ENCODE peak calls at places on chromosome 1, in seven cellular contexts. Z is Caco-2, N is PC-9, U is mesothelial cell of epicardium, V is AG09309, F is breast epithelium, O is pancreas. C is an unnamed sample.

GRCh38 chr1:207088731-207089626 is at the start of gene C4BPB:
- DNase-seq in O (no peak), Z (peak; percentile 58), V (no peak), U (no peak), N (no peak), F (peak; percentile 44), C (no peak)

GRCh38 chr1:27603962-27604578 is at the start of gene AHDC1:
- DNase-seq in O (peak; percentile 97), U (peak; percentile 90), Z (peak; percentile 90), V (peak; percentile 53), N (peak; percentile 65), F (peak; percentile 93), C (peak; percentile 92)

GRCh38 chr1:211741799-211742198 is 66.4 kb upstream of the NEK2 start:
- DNase-seq in F (no peak), O (no peak), Z (no peak), N (peak; percentile 75), V (no peak), U (no peak), C (no peak)

GRCh38 chr1:161193561-161194235 is 5.2 kb downstream of the ADAMTS4 start:
- DNase-seq in N (no peak), U (no peak), O (no peak), V (no peak), Z (no peak), F (no peak), C (no peak)

GRCh38 chr1:36400825-36401601 is 3.3 kb upstream of the LSM10 start:
- DNase-seq in U (peak; percentile 60), N (peak; percentile 78), F (peak; percentile 60), Z (no peak), O (no peak), V (peak; percentile 82), C (no peak)

GRCh38 chr1:88983791-88984552 is 8.5 kb downstream of the KYAT3 start:
- DNase-seq in O (no peak), V (no peak), U (no peak), Z (peak; percentile 31), N (peak; percentile 65), F (no peak), C (no peak)

GRCh38 chr1:11156958-11157357 is 32.2 kb upstream of the ANGPTL7 start:
- DNase-seq in F (no peak), U (no peak), V (no peak), Z (no peak), O (no peak), N (no peak), C (no peak)

GRCh38 chr1:39255212-39255611 is 50.7 kb downstream of the MACF1 start:
- DNase-seq in V (no peak), U (no peak), F (no peak), N (no peak), Z (no peak), O (no peak), C (no peak)

GRCh38 chr1:22454476-22455056 is 2.9 kb downstream of the ZBTB40 start:
- DNase-seq in O (no peak), N (no peak), U (no peak), V (no peak), F (no peak), Z (no peak), C (no peak)

GRCh38 chr1:208162903-208163302 is 81.3 kb downstream of the PLXNA2 start:
- DNase-seq in V (no peak), Z (no peak), O (no peak), U (no peak), F (no peak), N (no peak), C (no peak)

GRCh38 chr1:191963781-191964455 is 194.3 kb upstream of the RGS18 start:
- DNase-seq in N (no peak), U (no peak), Z (no peak), O (no peak), V (no peak), F (no peak), C (no peak)

GRCh38 chr1:6262570-6263420 is 1.9 kb upstream of the GPR153 start:
- DNase-seq in O (no peak), N (no peak), F (no peak), U (no peak), Z (no peak), V (no peak), C (no peak)

GRCh38 chr1:219875860-219876259 is 52.5 kb downstream of the SLC30A10 start:
- DNase-seq in O (no peak), Z (no peak), N (no peak), U (no peak), V (no peak), F (no peak), C (no peak)

GRCh38 chr1:121546830-121547680 is 362.3 kb downstream of the SRGAP2C start:
- DNase-seq in Z (no peak), V (peak; percentile 84), F (no peak), U (no peak), O (no peak), N (peak; percentile 48), C (no peak)

GRCh38 chr1:235601087-235601486 is 48.5 kb downstream of the GNG4 start:
- DNase-seq in O (peak; percentile 41), V (no peak), Z (no peak), N (no peak), U (no peak), F (no peak), C (no peak)

GRCh38 chr1:236020359-236021000 is 44.4 kb downstream of the NID1 start:
- DNase-seq in V (no peak), O (no peak), F (no peak), Z (no peak), N (no peak), U (no peak), C (no peak)

DNA sequence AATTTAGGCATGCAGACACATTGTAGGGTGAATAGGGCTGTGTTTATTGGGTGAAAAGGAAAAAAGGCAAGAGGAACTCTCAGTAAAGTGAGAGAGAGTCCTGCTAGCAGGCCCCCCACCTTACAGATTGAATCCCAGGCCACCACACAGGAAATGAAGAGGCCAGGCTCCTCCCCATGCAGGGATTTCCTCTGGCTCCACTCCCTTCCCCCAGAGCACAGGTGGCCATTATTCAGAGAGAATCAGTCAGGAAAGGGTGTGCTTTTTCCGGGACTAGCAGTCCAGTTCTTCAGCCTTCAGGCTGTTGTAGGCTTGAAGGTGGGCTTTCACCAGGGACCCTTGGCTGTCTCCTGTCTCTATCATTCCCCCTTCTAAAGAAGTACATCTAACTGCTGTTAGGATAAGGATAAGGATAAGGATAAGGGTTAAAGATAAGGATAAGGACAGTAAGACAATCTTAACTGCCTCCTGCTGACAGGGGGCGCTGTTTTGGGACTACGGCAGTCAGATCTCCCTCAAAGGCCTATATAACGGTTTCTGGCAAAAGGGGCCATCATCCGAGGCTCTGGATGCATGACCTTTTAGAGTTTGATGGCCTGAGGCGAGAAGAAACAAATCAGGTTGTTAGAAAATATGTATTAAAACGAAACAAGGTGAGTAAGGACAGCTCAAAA is 26.3 kb downstream of the ZNF648 start:
- DNase-seq in V (no peak), N (no peak), U (no peak), O (no peak), Z (no peak), F (no peak), C (no peak)
- TF ChIP-seq CTCF in V (peak; percentile 17), N (peak; percentile 53), U (no peak), O (no peak), Z (no peak), F (no peak), C (peak; percentile 45)

GRCh38 chr1:203495845-203496244 is 1.9 kb downstream of the OPTC start:
- DNase-seq in O (no peak), V (no peak), F (no peak), Z (no peak), U (no peak), N (no peak), C (no peak)
- TF ChIP-seq CTCF in O (no peak), V (no peak), F (no peak), Z (no peak), U (no peak), N (no peak), C (no peak)

DNA sequence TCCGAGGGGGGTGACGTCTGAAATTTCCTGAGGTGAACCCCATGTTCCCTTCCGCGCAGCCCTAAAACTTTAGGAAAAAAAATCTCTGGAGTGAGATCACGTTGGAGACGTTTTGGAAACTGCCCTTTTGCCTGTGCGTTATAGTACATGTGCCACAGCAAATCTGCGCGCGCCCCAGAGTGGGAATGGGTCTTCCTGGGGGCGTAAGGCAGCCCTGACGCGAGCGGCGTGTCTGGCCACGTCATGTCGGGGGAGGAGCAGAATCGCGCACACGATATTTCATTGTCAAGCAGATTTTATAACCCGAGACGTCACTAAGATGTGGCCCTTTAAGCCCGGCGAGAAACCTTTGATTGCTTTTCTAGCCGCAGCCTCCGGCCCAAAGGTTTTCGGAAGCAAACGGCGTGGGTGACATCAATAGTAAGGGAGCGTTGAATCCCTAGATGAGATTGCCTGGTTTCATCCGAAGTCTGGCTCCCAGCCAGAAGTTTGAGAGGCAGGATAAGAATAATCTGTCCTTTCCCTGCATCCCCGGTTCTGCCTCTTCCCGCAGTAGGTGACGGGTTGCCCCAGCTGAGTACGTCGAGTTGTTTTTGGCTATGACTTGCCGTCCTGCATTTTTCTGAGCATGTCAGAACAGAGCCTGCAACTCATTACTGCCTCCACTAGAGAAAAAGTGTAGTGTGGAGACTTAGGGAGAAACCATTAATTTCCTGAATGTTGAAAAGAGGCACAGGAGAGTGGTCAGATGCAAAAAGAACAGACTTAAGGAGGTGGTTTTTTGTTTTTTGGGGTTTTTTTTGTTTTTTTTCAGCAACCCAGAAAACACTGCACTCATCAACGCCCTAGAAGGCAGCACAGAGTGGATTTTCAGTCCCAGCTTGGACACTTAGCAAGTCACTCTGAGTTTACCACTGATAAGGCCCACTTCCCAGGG is 800 bp upstream of the PMVK start:
- DNase-seq in V (peak; percentile 87), N (peak; percentile 87), U (peak; percentile 64), Z (peak; percentile 88), O (peak; percentile 90), F (peak; percentile 89), C (peak; percentile 93)
- TF ChIP-seq CTCF in V (no peak), N (peak; percentile 26), U (no peak), Z (no peak), O (no peak), F (peak; percentile 35), C (peak; percentile 3)

GRCh38 chr1:107963601-107964396 is 1.2 kb downstream of the VAV3 start:
- DNase-seq in N (no peak), U (no peak), Z (peak; percentile 1), V (no peak), O (no peak), F (no peak), C (no peak)

GRCh38 chr1:107963009-107963408 is 2.0 kb downstream of the VAV3 start:
- DNase-seq in F (no peak), O (no peak), U (no peak), N (no peak), V (no peak), Z (no peak), C (no peak)

GRCh38 chr1:107966550-107966949 is 1.6 kb upstream of the VAV3 start:
- DNase-seq in U (no peak), N (no peak), F (no peak), O (no peak), Z (no peak), V (no peak), C (no peak)

GRCh38 chr1:107964397-107965111 is 426 bp downstream of the VAV3 start:
- DNase-seq in N (no peak), Z (peak; percentile 1), F (no peak), O (no peak), V (no peak), U (no peak), C (no peak)

GRCh38 chr1:107965112-107965991 is at the start of gene VAV3:
- DNase-seq in N (no peak), O (peak; percentile 79), U (peak; percentile 54), V (no peak), Z (no peak), F (peak; percentile 38), C (peak; percentile 81)
- TF ChIP-seq CTCF in N (no peak), O (no peak), U (no peak), V (no peak), Z (no peak), F (no peak), C (peak; percentile 4)

C was measured in D721Med.